ENCODE peak calls at places on chromosome 2, in six cellular contexts. One of them, this sample, is unnamed.

GRCh38 chr2:210663574-210663973 is 107.2 kb downstream of the CPS1 start:
- DNase-seq in tibial artery: no peak
- DNase-seq in K562: no peak
- DNase-seq in coronary artery: no peak
- DNase-seq in pancreas: no peak
- DNase-seq in left lung: no peak
- DNase-seq in this sample: no peak

GRCh38 chr2:58553937-58554336 is 312.8 kb upstream of the FANCL start:
- DNase-seq in pancreas: no peak
- DNase-seq in tibial artery: no peak
- DNase-seq in left lung: no peak
- DNase-seq in coronary artery: no peak
- DNase-seq in K562: peak; percentile 9
- DNase-seq in this sample: no peak

GRCh38 chr2:67878743-67879142 is 184.1 kb downstream of the C1D start:
- DNase-seq in tibial artery: no peak
- DNase-seq in left lung: no peak
- DNase-seq in K562: no peak
- DNase-seq in pancreas: no peak
- DNase-seq in coronary artery: no peak
- DNase-seq in this sample: no peak

GRCh38 chr2:217402622-217403383 is 542.9 kb upstream of the TNP1 start:
- DNase-seq in pancreas: no peak
- DNase-seq in coronary artery: no peak
- DNase-seq in tibial artery: peak; percentile 73
- DNase-seq in K562: no peak
- DNase-seq in left lung: no peak
- DNase-seq in this sample: no peak

GRCh38 chr2:211161236-211161635 is 604.8 kb downstream of the CPS1 start:
- DNase-seq in left lung: no peak
- DNase-seq in pancreas: no peak
- DNase-seq in K562: no peak
- DNase-seq in coronary artery: no peak
- DNase-seq in tibial artery: no peak
- DNase-seq in this sample: no peak

GRCh38 chr2:96097951-96098823 is 18.2 kb downstream of the ADRA2B start:
- DNase-seq in left lung: no peak
- DNase-seq in K562: no peak
- DNase-seq in coronary artery: peak; percentile 43
- DNase-seq in pancreas: no peak
- DNase-seq in tibial artery: no peak
- DNase-seq in this sample: peak; percentile 35

GRCh38 chr2:41963661-41964525 is 83.9 kb upstream of the PKDCC start:
- DNase-seq in left lung: no peak
- DNase-seq in tibial artery: peak; percentile 79
- DNase-seq in pancreas: peak; percentile 51
- DNase-seq in coronary artery: peak; percentile 79
- DNase-seq in K562: no peak
- DNase-seq in this sample: no peak

GRCh38 chr2:181426687-181427086 is 30.5 kb upstream of the ITGA4 start:
- DNase-seq in left lung: no peak
- DNase-seq in K562: no peak
- DNase-seq in tibial artery: no peak
- DNase-seq in pancreas: no peak
- DNase-seq in coronary artery: no peak
- DNase-seq in this sample: no peak

GRCh38 chr2:102971661-102972060 is 209.8 kb downstream of the TMEM182 start:
- DNase-seq in K562: no peak
- DNase-seq in pancreas: no peak
- DNase-seq in coronary artery: no peak
- DNase-seq in left lung: no peak
- DNase-seq in tibial artery: no peak
- DNase-seq in this sample: no peak

GRCh38 chr2:45778720-45779171 is 127.3 kb downstream of the PRKCE start:
- DNase-seq in pancreas: peak; percentile 73
- DNase-seq in coronary artery: no peak
- DNase-seq in left lung: peak; percentile 67
- DNase-seq in tibial artery: no peak
- DNase-seq in K562: peak; percentile 82
- DNase-seq in this sample: no peak

GRCh38 chr2:43950383-43951008 is 45.3 kb downstream of the LRPPRC start:
- DNase-seq in left lung: no peak
- DNase-seq in K562: no peak
- DNase-seq in pancreas: no peak
- DNase-seq in tibial artery: no peak
- DNase-seq in coronary artery: no peak
- DNase-seq in this sample: peak; percentile 14

GRCh38 chr2:44834656-44835055 is 106.8 kb upstream of the SIX3 start:
- DNase-seq in K562: no peak
- DNase-seq in tibial artery: no peak
- DNase-seq in pancreas: no peak
- DNase-seq in left lung: no peak
- DNase-seq in coronary artery: no peak
- DNase-seq in this sample: no peak

GRCh38 chr2:130387071-130387400 is 31.2 kb downstream of the PTPN18 start:
- DNase-seq in K562: no peak
- DNase-seq in tibial artery: no peak
- DNase-seq in pancreas: no peak
- DNase-seq in coronary artery: no peak
- DNase-seq in left lung: no peak
- DNase-seq in this sample: no peak

GRCh38 chr2:127091886-127092285 is 15.1 kb downstream of the BIN1 start:
- DNase-seq in K562: no peak
- DNase-seq in coronary artery: no peak
- DNase-seq in left lung: no peak
- DNase-seq in tibial artery: no peak
- DNase-seq in pancreas: no peak
- DNase-seq in this sample: no peak
- H3K27ac ChIP-seq in K562: no peak overlapping the region
- H3K27ac ChIP-seq in coronary artery: no peak overlapping the region
- H3K27ac ChIP-seq in left lung: no peak overlapping the region
- H3K27ac ChIP-seq in tibial artery: no peak overlapping the region
- H3K27ac ChIP-seq in pancreas: no peak overlapping the region
- H3K27ac ChIP-seq in this sample: peak overlapping the region; percentile 70

DNA sequence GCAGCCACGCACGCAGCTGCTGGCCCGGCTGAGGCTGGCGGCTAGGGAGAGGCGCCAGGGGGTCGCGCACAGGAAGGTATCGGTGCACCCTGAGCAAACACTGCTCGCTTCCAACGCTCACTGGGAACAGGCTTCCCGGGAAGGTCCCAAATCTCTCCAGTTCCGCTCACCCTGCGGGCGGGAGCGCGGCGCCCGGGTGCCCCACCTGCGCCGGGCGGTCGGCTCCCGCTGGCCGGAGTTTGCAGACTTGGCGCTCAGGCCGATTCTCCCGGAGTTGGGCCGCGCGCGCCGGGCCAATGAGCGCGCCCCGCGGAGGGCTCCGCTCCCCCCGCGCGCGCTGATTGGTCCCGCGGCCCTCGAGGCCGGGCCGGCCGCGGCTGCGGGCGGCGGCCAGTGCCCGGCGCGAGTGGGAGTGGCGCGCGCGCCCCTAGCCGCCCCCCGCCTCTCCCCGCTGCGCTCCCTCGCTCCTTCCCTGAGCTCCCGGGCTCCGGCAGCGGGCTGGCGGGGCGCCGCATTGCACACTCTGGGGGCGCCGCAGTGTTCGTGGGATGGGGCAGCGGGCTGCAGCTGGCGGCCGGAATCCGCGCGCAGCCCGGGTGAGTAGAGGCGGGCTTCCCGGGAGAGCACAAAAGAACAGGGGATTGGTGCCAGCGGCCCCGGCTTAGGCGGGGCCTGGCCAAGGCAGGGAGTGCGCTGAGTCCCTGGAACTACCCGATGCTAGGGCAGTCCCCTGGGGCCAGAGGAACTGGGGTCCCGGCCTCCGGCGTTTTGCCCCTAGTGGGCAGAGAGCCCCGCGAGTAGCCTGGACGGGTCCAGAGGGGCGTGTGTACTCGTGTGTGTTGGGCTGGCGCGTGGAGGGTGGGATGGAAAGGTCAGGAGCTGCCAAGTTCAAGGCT is at the start of gene LYPD6:
- DNase-seq in tibial artery: peak; percentile 76
- DNase-seq in pancreas: peak; percentile 86
- DNase-seq in K562: no peak
- DNase-seq in coronary artery: no peak
- DNase-seq in left lung: peak; percentile 51
- DNase-seq in this sample: no peak
- TF ChIP-seq CTCF in tibial artery: no peak
- TF ChIP-seq CTCF in pancreas: no peak
- TF ChIP-seq CTCF in K562: no peak
- TF ChIP-seq CTCF in coronary artery: no peak
- TF ChIP-seq CTCF in left lung: no peak
- TF ChIP-seq CTCF in this sample: no peak

DNA sequence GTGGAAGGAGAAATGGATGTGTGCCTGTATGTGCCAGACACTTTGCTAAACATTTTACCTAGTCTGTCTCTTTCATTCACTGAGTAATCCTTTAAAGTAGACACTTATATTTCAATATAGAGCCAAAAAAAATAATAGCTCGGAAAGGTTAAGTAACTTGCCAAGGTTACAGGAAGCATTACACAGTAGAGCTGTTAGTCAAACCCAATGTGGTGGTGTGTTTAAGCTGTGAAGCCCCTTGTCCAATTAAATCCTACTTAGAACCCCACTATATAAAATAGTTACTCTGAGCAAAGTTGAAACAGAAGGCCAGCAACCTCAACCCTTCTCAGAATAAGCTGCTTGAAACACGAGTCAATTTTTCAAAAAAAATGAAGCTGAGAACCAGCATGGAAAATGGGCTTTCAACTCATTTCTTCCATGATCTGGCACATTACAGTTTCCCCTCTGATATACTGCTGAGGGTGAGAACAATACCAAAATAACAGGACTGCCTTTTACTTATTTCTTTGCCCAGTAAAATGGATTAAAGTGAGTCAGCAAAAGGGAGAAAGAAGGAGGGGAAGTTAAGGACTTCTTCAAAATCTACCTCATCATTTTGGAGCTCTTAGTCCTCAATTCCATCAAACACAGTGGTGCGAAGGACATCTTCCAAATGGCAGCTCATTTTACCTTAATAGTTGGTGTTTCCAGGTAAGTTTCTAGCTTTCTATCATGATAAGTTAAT is 7.9 kb downstream of the RDH14 start:
- DNase-seq in K562: no peak
- DNase-seq in pancreas: no peak
- DNase-seq in left lung: no peak
- DNase-seq in coronary artery: no peak
- DNase-seq in tibial artery: no peak
- DNase-seq in this sample: no peak
- H3K27ac ChIP-seq in K562: peak overlapping the region; percentile 2
- H3K27ac ChIP-seq in pancreas: no peak overlapping the region
- H3K27ac ChIP-seq in left lung: no peak overlapping the region
- H3K27ac ChIP-seq in coronary artery: no peak overlapping the region
- H3K27ac ChIP-seq in tibial artery: no peak overlapping the region
- H3K27ac ChIP-seq in this sample: no peak overlapping the region

GRCh38 chr2:208165059-208165458 is 1.7 kb upstream of the CRYGA start:
- DNase-seq in coronary artery: no peak
- DNase-seq in left lung: no peak
- DNase-seq in tibial artery: no peak
- DNase-seq in pancreas: no peak
- DNase-seq in K562: no peak
- DNase-seq in this sample: no peak

DNA sequence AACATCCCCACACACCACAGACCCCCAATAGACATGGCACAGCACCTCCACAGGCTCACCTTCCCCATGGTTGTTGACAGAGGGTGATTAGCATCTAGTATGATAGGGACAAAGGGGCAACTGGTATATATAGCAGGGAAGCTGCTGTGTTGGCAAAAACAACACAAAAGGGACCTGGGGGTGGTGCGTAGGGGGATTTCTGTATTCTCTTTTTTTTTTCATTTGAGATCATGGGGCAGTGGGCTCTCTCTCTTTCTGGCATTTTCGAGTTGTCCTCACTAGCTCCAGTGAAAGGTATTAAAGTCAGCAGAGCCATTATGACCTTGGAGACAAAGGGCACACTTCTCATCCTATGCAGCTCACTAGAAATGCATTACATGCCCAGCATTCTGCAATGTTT is at the start of gene CRYGA:
- DNase-seq in tibial artery: no peak
- DNase-seq in left lung: no peak
- DNase-seq in K562: no peak
- DNase-seq in pancreas: no peak
- DNase-seq in coronary artery: no peak
- DNase-seq in this sample: no peak
- TF ChIP-seq CTCF in tibial artery: no peak
- TF ChIP-seq CTCF in left lung: no peak
- TF ChIP-seq CTCF in K562: no peak
- TF ChIP-seq CTCF in pancreas: no peak
- TF ChIP-seq CTCF in coronary artery: no peak
- TF ChIP-seq CTCF in this sample: no peak

GRCh38 chr2:20135631-20136050 is 84.2 kb upstream of the LAPTM4A start:
- DNase-seq in coronary artery: no peak
- DNase-seq in left lung: peak; percentile 68
- DNase-seq in K562: peak; percentile 63
- DNase-seq in tibial artery: peak; percentile 73
- DNase-seq in pancreas: peak; percentile 73
- DNase-seq in this sample: no peak
- H3K27ac ChIP-seq in coronary artery: no peak overlapping the region
- H3K27ac ChIP-seq in left lung: no peak overlapping the region
- H3K27ac ChIP-seq in K562: no peak overlapping the region
- H3K27ac ChIP-seq in tibial artery: no peak overlapping the region
- H3K27ac ChIP-seq in pancreas: no peak overlapping the region
- H3K27ac ChIP-seq in this sample: no peak overlapping the region